ENCODE peak calls at places on chromosome 2, in four cellular contexts. I, G, M and C are unnamed samples.

GRCh38 chr2:168348076-168348475 is 100.7 kb upstream of the STK39 start:
- DNase-seq in I (no peak), G (peak; percentile 40), M (peak; percentile 73), C (peak; percentile 49)

GRCh38 chr2:23400703-23401102 is 15.7 kb downstream of the KLHL29 start:
- DNase-seq in I (no peak), G (no peak), M (no peak), C (no peak)

GRCh38 chr2:169344736-169345506 is 17.4 kb downstream of the LRP2 start:
- DNase-seq in I (no peak), G (no peak), M (no peak), C (no peak)

GRCh38 chr2:30439879-30440278 is 7.2 kb upstream of the LCLAT1 start:
- DNase-seq in I (no peak), G (no peak), M (no peak), C (no peak)

GRCh38 chr2:37771600-37772088 is 100.2 kb upstream of the CDC42EP3 start:
- DNase-seq in I (no peak), G (no peak), M (no peak), C (no peak)

GRCh38 chr2:146147448-146148012 is 1627.6 kb upstream of the ZEB2 start:
- DNase-seq in I (no peak), G (no peak), M (no peak), C (peak; percentile 2)

GRCh38 chr2:112869258-112869842 is 32.8 kb upstream of the IL1B start:
- DNase-seq in I (no peak), G (no peak), M (no peak), C (peak; percentile 70)

GRCh38 chr2:196586511-196586991 is 53.0 kb upstream of the CCDC150 start:
- DNase-seq in I (no peak), G (no peak), M (no peak), C (peak; percentile 53)

GRCh38 chr2:105104208-105104731 is 66.4 kb downstream of the MRPS9 start:
- DNase-seq in I (no peak), G (no peak), M (no peak), C (no peak)

GRCh38 chr2:37376421-37377186 is 32.2 kb downstream of the QPCT start:
- DNase-seq in I (peak; percentile 78), G (no peak), M (no peak), C (no peak)

GRCh38 chr2:231127936-231128335 is 3.1 kb upstream of the HTR2B start:
- DNase-seq in I (no peak), G (no peak), M (no peak), C (no peak)

GRCh38 chr2:30165050-30165520 is 18.3 kb downstream of the YPEL5 start:
- DNase-seq in I (peak; percentile 57), G (peak; percentile 88), M (peak; percentile 95), C (peak; percentile 96)

GRCh38 chr2:107717666-107718065 is 109.0 kb upstream of the RGPD4 start:
- DNase-seq in I (no peak), G (no peak), M (no peak), C (no peak)

GRCh38 chr2:197205590-197206215 is 104.9 kb downstream of the ANKRD44 start:
- DNase-seq in I (peak; percentile 56), G (no peak), M (no peak), C (no peak)

GRCh38 chr2:98524168-98524567 is 79.5 kb downstream of the INPP4A start:
- DNase-seq in I (no peak), G (no peak), M (no peak), C (no peak)

GRCh38 chr2:143909577-143909976 is 610.3 kb downstream of the ZEB2 start:
- DNase-seq in I (no peak), G (no peak), M (no peak), C (no peak)

GRCh38 chr2:60365556-60365955 is 187.9 kb downstream of the BCL11A start:
- DNase-seq in I (no peak), G (no peak), M (peak; percentile 36), C (no peak)

GRCh38 chr2:79935771-79936657 is 368.5 kb downstream of the LRRTM1 start:
- DNase-seq in I (no peak), G (peak; percentile 48), M (peak; percentile 67), C (peak; percentile 9)

GRCh38 chr2:98898423-98898841 is 37.6 kb downstream of the CRACDL start:
- DNase-seq in I (no peak), G (no peak), M (no peak), C (no peak)

GRCh38 chr2:41194235-41194634 is 742.3 kb upstream of the SLC8A1 start:
- DNase-seq in I (no peak), G (peak; percentile 27), M (peak; percentile 12), C (no peak)

GRCh38 chr2:71306762-71307161 is 24.8 kb upstream of the ZNF638 start:
- DNase-seq in I (no peak), G (no peak), M (no peak), C (no peak)

GRCh38 chr2:144513388-144514100 is 6.4 kb downstream of the ZEB2 start:
- DNase-seq in I (no peak), G (no peak), M (no peak), C (no peak)

GRCh38 chr2:76202866-76203265 is 492.2 kb upstream of the GCFC2 start:
- DNase-seq in I (no peak), G (no peak), M (peak; percentile 89), C (no peak)

GRCh38 chr2:235716875-235717496 is 223.1 kb downstream of the AGAP1 start:
- DNase-seq in I (no peak), G (peak; percentile 59), M (no peak), C (no peak)

GRCh38 chr2:70708376-70709199 is 59.4 kb downstream of the ADD2 start:
- DNase-seq in I (no peak), G (no peak), M (no peak), C (no peak)

GRCh38 chr2:237590272-237591020 is at the start of gene RAB17:
- DNase-seq in I (no peak), G (no peak), M (peak; percentile 90), C (peak; percentile 44)

GRCh38 chr2:185738679-185739472 is at the start of gene FSIP2:
- DNase-seq in I (no peak), G (no peak), M (peak; percentile 65), C (no peak)

GRCh38 chr2:203606051-203606450 is 71.0 kb upstream of the RAPH1 start:
- DNase-seq in I (no peak), G (no peak), M (no peak), C (no peak)

GRCh38 chr2:239186958-239187357 is 213.9 kb downstream of the HDAC4 start:
- DNase-seq in I (no peak), G (no peak), M (no peak), C (no peak)

DNA sequence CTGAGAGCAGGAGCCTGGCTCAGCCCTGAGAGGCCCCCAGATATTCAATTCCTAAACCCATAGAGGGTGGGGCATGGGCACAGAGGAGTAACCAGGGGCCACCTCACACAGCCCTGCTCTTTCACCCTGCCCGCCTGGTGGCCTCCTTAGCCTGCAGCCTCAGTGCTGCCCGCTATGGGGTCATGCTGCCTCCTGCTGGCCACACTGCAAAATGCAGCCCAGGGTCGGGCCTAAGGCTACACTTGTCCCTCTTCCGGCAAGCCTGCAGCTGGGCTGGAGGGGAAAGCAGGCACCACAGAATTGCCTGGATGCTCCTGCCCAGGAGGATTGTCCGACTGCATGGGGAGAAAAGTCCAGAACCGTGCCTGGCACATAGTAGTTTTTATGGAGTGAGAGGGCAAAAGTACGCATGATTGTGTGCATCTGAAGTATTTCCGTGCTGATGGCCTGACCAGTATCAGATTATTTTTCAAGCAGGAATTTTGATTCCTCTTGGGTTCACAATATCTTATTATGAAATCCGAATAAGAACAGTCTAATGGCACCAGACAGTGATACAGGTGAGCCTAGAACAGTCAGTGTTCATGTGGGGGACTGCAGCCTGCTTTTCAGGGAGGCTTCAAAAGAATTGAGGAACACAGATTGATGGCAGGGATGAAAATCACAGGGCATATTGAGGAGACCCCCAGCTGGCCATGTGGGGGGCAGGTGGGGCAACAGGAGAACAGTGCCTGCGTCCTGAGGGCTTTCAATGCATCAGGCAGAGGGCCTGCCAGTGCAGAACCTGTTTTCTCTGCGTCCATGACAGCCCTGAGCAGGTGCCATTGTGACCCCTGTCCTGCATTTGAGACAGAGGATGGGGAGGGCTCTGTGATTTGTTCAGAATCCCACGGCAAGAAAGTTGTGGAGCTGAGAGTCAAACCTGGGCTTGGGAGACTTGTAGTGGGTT is 51.2 kb upstream of the ALPP start:
- DNase-seq in I (no peak), G (peak; percentile 85), M (peak; percentile 59), C (peak; percentile 49)
- TF ChIP-seq PBX3 in I (no peak), G (no peak), M (no peak), C (no peak)

DNA sequence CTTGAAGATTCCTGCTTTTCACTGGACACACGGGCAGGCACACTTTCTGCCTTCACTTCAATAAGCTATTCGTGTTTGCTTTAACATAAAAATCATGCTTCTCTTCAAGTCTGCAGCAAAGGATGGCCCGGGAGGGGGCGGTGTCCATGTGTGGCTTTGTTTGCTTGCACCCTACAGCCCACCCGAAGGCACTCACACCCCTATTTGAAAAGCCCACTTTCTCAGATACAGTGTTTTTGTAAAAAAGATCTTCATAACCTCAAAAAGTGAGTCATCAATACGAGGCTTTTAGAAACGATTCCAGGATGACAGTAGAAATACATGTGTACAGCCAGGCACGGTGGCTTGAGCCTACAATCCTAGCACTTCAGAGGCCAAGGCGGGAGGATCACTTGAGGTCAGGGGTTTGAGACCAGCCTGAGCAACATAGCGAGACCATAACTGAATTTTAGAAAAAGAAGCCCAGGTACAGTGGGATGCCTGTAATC is 36.5 kb upstream of the HPCAL1 start:
- DNase-seq in I (no peak), G (no peak), M (no peak), C (no peak)
- TF ChIP-seq PBX3 in I (no peak), G (no peak), M (no peak), C (no peak)

GRCh38 chr2:207528980-207529329 is 807 bp upstream of the CREB1 start:
- DNase-seq in I (no peak), G (no peak), M (peak; percentile 25), C (peak; percentile 39)
- TF ChIP-seq PBX3 in I (no peak), G (no peak), M (no peak), C (no peak)

GRCh38 chr2:7672027-7672684 is 754.9 kb downstream of the RNF144A start:
- DNase-seq in I (peak; percentile 35), G (peak; percentile 49), M (peak; percentile 49), C (peak; percentile 75)

GRCh38 chr2:7670905-7671304 is 753.7 kb downstream of the RNF144A start:
- DNase-seq in I (no peak), G (no peak), M (no peak), C (no peak)

GRCh38 chr2:7673101-7673500 is 755.9 kb downstream of the RNF144A start:
- DNase-seq in I (no peak), G (no peak), M (no peak), C (no peak)

GRCh38 chr2:7672685-7673071 is 755.5 kb downstream of the RNF144A start:
- DNase-seq in I (no peak), G (no peak), M (no peak), C (no peak)

GRCh38 chr2:7671312-7671711 is 754.1 kb downstream of the RNF144A start:
- DNase-seq in I (no peak), G (no peak), M (no peak), C (no peak)
- TF ChIP-seq PBX3 in I (no peak), G (no peak), M (no peak), C (no peak)